ENCODE peak calls at places on chromosomes 12 and 14, in four cellular contexts. H is naive thymus-derived CD4-positive, alpha-beta T cell; O is EL; Z is left cardiac atrium. Q is an unnamed sample.

GRCh38 chr14:24078146-24078545 is 6.8 kb downstream of the CPNE6 start:
- DNase-seq in H (no peak), O (no peak), Z (no peak), Q (no peak)

GRCh38 chr12:14868916-14869315 is 16.7 kb downstream of the MGP start:
- DNase-seq in H (no peak), O (peak), Z (no peak), Q (no peak)

GRCh38 chr12:210277-211141 is 3.4 kb downstream of the SLC6A12 start:
- DNase-seq in H (no peak), O (no peak), Z (no peak), Q (no peak)

GRCh38 chr12:79151956-79152355 is 287.4 kb downstream of the SYT1 start:
- DNase-seq in H (no peak), O (peak), Z (no peak), Q (no peak)

GRCh38 chr12:6691473-6691872 is 2.3 kb upstream of the ZNF384 start:
- DNase-seq in H (no peak), O (peak), Z (no peak), Q (no peak)

GRCh38 chr12:25315388-25315787 is 64.7 kb upstream of the KRAS start:
- DNase-seq in H (no peak), O (no peak), Z (no peak), Q (no peak)

GRCh38 chr12:31203261-31203660 is 122.7 kb downstream of the SINHCAF start:
- DNase-seq in H (no peak), O (no peak), Z (no peak), Q (no peak)

GRCh38 chr12:52636592-52637258 is 15.3 kb downstream of the KRT2 start:
- DNase-seq in H (no peak), O (peak), Z (no peak), Q (no peak)

GRCh38 chr14:74913986-74914573 is 9.0 kb downstream of the RPS6KL1 start:
- DNase-seq in H (no peak), O (peak), Z (peak), Q (peak)

GRCh38 chr14:32706672-32707071 is 232.0 kb upstream of the NPAS3 start:
- DNase-seq in H (no peak), O (no peak), Z (no peak), Q (no peak)

GRCh38 chr14:81509321-81509720 is 24.3 kb downstream of the SEL1L start:
- DNase-seq in H (no peak), O (no peak), Z (no peak), Q (no peak)

GRCh38 chr12:101172316-101172715 is 37.7 kb downstream of the SLC5A8 start:
- DNase-seq in H (no peak), O (peak), Z (no peak), Q (no peak)

GRCh38 chr14:64465856-64466554 is 706 bp downstream of the AKAP5 start:
- DNase-seq in H (no peak), O (peak), Z (peak), Q (no peak)

GRCh38 chr12:122032570-122032969 is 10.9 kb downstream of the BCL7A start:
- DNase-seq in H (no peak), O (no peak), Z (no peak), Q (no peak)

GRCh38 chr12:15756822-15757221 is 32.4 kb downstream of the EPS8 start:
- DNase-seq in H (no peak), O (peak), Z (no peak), Q (no peak)

GRCh38 chr14:35386673-35387125 is 17.9 kb downstream of the NFKBIA start:
- DNase-seq in H (no peak), O (no peak), Z (no peak), Q (no peak)

Q was measured in tibial artery.